ENCODE peak calls at places on chromosomes 2 and 18, in four cellular contexts. V, W, B and H are unnamed samples.

GRCh38 chr2:137333386-137333972 is 568.1 kb downstream of the THSD7B start:
- DNase-seq in V (no peak), W (no peak), B (no peak), H (no peak)

GRCh38 chr2:212863185-212863588 is 288.2 kb downstream of the IKZF2 start:
- DNase-seq in V (no peak), W (no peak), B (peak; percentile 42), H (no peak)

GRCh38 chr18:57461652-57462269 is 26.6 kb downstream of the ONECUT2 start:
- DNase-seq in V (no peak), W (no peak), B (no peak), H (no peak)

GRCh38 chr18:65380986-65381385 is 369.8 kb upstream of the CDH7 start:
- DNase-seq in V (no peak), W (no peak), B (no peak), H (no peak)

GRCh38 chr18:23378470-23378764 is 74.7 kb upstream of the RIOK3 start:
- DNase-seq in V (no peak), W (no peak), B (no peak), H (no peak)

GRCh38 chr2:57396364-57397098 is 650.1 kb upstream of the VRK2 start:
- DNase-seq in V (no peak), W (no peak), B (no peak), H (no peak)

GRCh38 chr2:65922794-65923193 is 490.4 kb upstream of the SPRED2 start:
- DNase-seq in V (peak; percentile 72), W (peak; percentile 84), B (peak; percentile 57), H (peak; percentile 39)

GRCh38 chr2:239122711-239123110 is 274.8 kb downstream of the TWIST2 start:
- DNase-seq in V (no peak), W (no peak), B (no peak), H (no peak)

GRCh38 chr2:63399171-63399570 is 189.1 kb downstream of the WDPCP start:
- DNase-seq in V (no peak), W (no peak), B (no peak), H (no peak)

GRCh38 chr18:48228841-48229240 is 180.3 kb downstream of the ZBTB7C start:
- DNase-seq in V (no peak), W (no peak), B (no peak), H (no peak)

GRCh38 chr2:60926751-60927568 is 45.6 kb downstream of the REL start:
- DNase-seq in V (no peak), W (peak; percentile 27), B (no peak), H (no peak)

GRCh38 chr2:30463535-30463934 is 16.5 kb downstream of the LCLAT1 start:
- DNase-seq in V (no peak), W (no peak), B (no peak), H (no peak)

GRCh38 chr2:46273919-46274318 is 23.3 kb upstream of the EPAS1 start:
- DNase-seq in V (no peak), W (no peak), B (no peak), H (no peak)
- H3K27ac ChIP-seq in V (no peak overlapping the region), W (no peak overlapping the region), B (peak overlapping the region; percentile 43), H (peak overlapping the region; percentile 38)

DNA sequence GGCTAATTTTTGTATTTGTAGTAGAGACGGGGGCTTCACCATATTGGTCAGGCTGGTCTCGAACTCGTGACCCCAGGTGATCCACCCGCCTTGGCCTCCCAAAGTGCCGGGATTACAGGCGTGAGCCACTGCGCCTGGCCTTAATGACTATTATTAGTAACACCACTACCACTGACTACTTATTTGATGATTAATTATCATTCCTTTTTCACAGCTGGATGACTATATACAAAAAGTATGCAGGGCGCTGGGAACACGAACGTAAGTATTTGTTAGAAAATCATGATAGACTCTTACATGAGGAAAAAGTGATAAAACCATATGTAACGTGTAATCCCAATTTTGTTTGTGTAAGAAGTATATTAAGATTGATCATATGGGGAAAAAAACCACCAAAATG is 21.6 kb downstream of the DARS1 start:
- DNase-seq in V (no peak), W (no peak), B (no peak), H (no peak)
- H3K27ac ChIP-seq in V (no peak overlapping the region), W (no peak overlapping the region), B (no peak overlapping the region), H (no peak overlapping the region)

GRCh38 chr2:196233033-196233807 is 61.8 kb upstream of the STK17B start:
- DNase-seq in V (peak; percentile 73), W (peak; percentile 58), B (no peak), H (peak; percentile 31)

GRCh38 chr2:196234672-196235071 is 63.3 kb upstream of the STK17B start:
- DNase-seq in V (no peak), W (no peak), B (no peak), H (no peak)

GRCh38 chr2:196230460-196230859 is 59.1 kb upstream of the STK17B start:
- DNase-seq in V (no peak), W (no peak), B (no peak), H (no peak)

GRCh38 chr2:196230051-196230450 is 58.7 kb upstream of the STK17B start:
- DNase-seq in V (no peak), W (no peak), B (peak; percentile 72), H (no peak)

DNA sequence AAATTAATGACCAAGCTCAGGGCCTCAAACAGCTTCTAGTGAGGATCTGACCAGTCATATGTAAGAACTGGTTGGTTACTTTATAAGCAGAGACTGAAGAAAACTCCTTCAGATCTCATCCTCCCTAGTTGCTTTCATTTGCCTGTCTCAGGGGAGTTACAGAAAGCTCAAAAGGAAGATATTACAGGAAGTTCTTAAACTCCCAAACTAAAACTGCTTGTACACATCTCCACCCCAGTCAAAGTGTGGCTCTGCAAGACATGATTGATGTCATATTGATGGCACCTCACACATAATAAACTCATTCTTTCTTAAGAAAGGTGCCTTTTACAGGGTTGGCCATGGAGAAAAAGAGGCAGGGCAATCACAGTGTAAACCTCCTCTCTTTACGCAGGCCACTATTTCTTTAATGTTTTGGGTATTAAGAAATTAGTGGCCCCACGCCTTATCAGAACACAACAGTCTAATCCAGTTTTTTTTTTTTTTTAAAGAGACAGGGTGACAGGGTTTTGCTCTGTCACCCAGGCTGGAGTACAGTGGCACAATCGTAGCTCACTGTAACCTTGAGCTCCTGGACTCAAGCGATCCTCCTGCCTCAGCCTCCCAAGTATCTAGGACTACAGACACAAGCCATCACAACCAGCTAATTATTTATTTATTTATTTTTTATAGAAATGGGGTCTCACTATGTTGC is 62.6 kb upstream of the STK17B start:
- DNase-seq in V (no peak), W (no peak), B (no peak), H (no peak)
- H3K27ac ChIP-seq in V (no peak overlapping the region), W (peak overlapping the region; percentile 21), B (peak overlapping the region; percentile 55), H (peak overlapping the region; percentile 56)

GRCh38 chr18:58788470-58788869 is 76.2 kb upstream of the ZNF532 start:
- DNase-seq in V (no peak), W (no peak), B (no peak), H (no peak)

GRCh38 chr18:58792086-58792485 is 72.6 kb upstream of the ZNF532 start:
- DNase-seq in V (no peak), W (no peak), B (no peak), H (no peak)

GRCh38 chr18:58788971-58789797 is 75.5 kb upstream of the ZNF532 start:
- DNase-seq in V (no peak), W (peak; percentile 38), B (no peak), H (no peak)

GRCh38 chr18:58787750-58788149 is 76.9 kb upstream of the ZNF532 start:
- DNase-seq in V (no peak), W (no peak), B (no peak), H (no peak)

GRCh38 chr18:58789856-58790255 is 74.8 kb upstream of the ZNF532 start:
- DNase-seq in V (no peak), W (peak; percentile 46), B (no peak), H (no peak)
- H3K27ac ChIP-seq in V (no peak overlapping the region), W (no peak overlapping the region), B (peak overlapping the region; percentile 45), H (peak overlapping the region; percentile 50)

GRCh38 chr18:58603365-58604067 is 25.4 kb downstream of the ALPK2 start:
- DNase-seq in V (no peak), W (no peak), B (no peak), H (no peak)
- H3K27ac ChIP-seq in V (no peak overlapping the region), W (no peak overlapping the region), B (no peak overlapping the region), H (peak overlapping the region; percentile 30)

DNA sequence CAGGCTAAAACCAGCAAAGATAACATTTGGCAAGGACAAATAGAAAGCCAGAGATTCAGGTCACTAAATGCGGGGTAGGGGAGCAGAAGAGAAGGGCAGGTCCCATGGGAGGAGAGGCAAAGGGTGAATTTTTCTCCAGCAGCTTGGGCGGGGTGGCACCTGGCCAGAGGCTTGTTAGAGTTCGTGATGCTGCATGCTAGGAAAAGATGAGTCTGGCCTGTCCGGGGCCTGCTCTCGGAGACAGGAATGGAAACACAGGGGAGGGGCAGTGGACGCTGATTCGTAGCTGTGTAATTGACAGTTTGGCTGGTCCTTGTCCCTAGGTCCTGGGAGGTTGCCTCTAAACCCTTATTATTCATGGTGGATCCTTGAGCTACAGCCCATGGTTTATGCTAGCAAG is 44.7 kb downstream of the CYP27C1 start:
- DNase-seq in V (peak; percentile 46), W (no peak), B (no peak), H (peak; percentile 30)
- H3K27ac ChIP-seq in V (no peak overlapping the region), W (no peak overlapping the region), B (no peak overlapping the region), H (peak overlapping the region; percentile 25)

GRCh38 chr2:161729-162128 is 102.1 kb downstream of the SH3YL1 start:
- DNase-seq in V (no peak), W (no peak), B (no peak), H (no peak)

GRCh38 chr2:166382-166781 is 97.5 kb downstream of the SH3YL1 start:
- DNase-seq in V (peak; percentile 29), W (no peak), B (no peak), H (no peak)

GRCh38 chr2:169741-170140 is 94.1 kb downstream of the SH3YL1 start:
- DNase-seq in V (no peak), W (no peak), B (no peak), H (no peak)

GRCh38 chr2:162473-163135 is 101.2 kb downstream of the SH3YL1 start:
- DNase-seq in V (no peak), W (no peak), B (no peak), H (no peak)

DNA sequence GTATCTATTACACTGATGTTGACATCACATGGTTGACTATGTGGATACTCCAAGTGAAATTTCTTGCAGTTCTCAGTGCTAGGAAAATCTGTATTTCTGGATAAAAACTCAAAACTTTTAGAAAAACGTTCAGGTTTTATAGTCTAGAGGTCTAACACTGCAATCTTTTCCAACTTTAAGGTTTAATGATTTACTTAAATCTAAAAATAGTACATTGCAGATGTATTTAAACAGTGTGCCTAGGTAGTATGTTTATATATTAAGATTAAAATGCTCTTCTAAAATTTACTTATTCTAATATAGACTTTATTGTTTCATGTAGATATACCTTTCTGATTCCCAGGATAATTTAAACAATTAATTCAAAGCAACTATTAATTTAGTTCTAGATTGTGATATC is 98.3 kb downstream of the SH3YL1 start:
- DNase-seq in V (no peak), W (no peak), B (no peak), H (no peak)
- H3K27ac ChIP-seq in V (no peak overlapping the region), W (no peak overlapping the region), B (no peak overlapping the region), H (no peak overlapping the region)

DNA sequence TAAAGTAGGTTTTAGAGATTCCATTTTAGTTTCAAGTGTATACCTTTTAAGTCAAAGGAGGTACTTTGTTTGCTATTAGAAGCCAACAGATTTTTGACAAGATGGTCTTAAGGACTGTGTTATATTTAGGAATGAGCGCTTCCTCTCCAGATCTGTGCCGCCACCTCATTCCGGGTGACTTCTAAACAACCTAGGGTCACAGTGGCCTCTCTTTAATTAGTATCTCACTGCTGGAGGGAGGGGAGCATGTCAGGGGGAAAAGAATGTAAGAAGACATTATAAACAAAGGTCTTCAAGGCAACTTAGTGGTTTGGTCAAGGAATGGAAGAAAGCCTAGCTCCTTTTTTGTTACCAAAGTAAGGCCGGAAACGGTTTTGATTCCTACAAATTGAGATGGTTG is 67.0 kb downstream of the RBMS1 start:
- DNase-seq in V (no peak), W (no peak), B (no peak), H (no peak)
- H3K27ac ChIP-seq in V (no peak overlapping the region), W (no peak overlapping the region), B (peak overlapping the region; percentile 14), H (no peak overlapping the region)